ENCODE peak calls at places on chromosome 15, in nine cellular contexts. One of them, this sample, is unnamed.

GRCh38 chr15:33592864-33593263 is 282.1 kb downstream of the RYR3 start:
- DNase-seq in left ventricle myocardium inferior: no peak
- DNase-seq in BE2C: no peak
- DNase-seq in adrenal gland: no peak
- DNase-seq in epithelial cell of esophagus: no peak
- DNase-seq in foreskin keratinocyte: no peak
- DNase-seq in AG09309: no peak
- DNase-seq in epithelial cell of proximal tubule: no peak
- DNase-seq in fibroblast of mammary gland: no peak
- DNase-seq in this sample: no peak

GRCh38 chr15:31279221-31280036 is 47.2 kb upstream of the KLF13 start:
- DNase-seq in left ventricle myocardium inferior: no peak
- DNase-seq in BE2C: no peak
- DNase-seq in adrenal gland: no peak
- DNase-seq in epithelial cell of esophagus: peak; percentile 13
- DNase-seq in foreskin keratinocyte: no peak
- DNase-seq in AG09309: no peak
- DNase-seq in epithelial cell of proximal tubule: no peak
- DNase-seq in fibroblast of mammary gland: no peak
- DNase-seq in this sample: no peak

GRCh38 chr15:29103825-29104565 is 165.6 kb downstream of the NSMCE3 start:
- DNase-seq in left ventricle myocardium inferior: peak; percentile 68
- DNase-seq in BE2C: peak; percentile 90
- DNase-seq in adrenal gland: peak; percentile 60
- DNase-seq in epithelial cell of esophagus: peak; percentile 70
- DNase-seq in foreskin keratinocyte: no peak
- DNase-seq in AG09309: peak; percentile 7
- DNase-seq in epithelial cell of proximal tubule: no peak
- DNase-seq in fibroblast of mammary gland: peak; percentile 70
- DNase-seq in this sample: peak; percentile 93

GRCh38 chr15:53739187-53739586 is 20.3 kb downstream of the WDR72 start:
- DNase-seq in left ventricle myocardium inferior: no peak
- DNase-seq in BE2C: no peak
- DNase-seq in adrenal gland: no peak
- DNase-seq in epithelial cell of esophagus: no peak
- DNase-seq in foreskin keratinocyte: no peak
- DNase-seq in AG09309: no peak
- DNase-seq in epithelial cell of proximal tubule: no peak
- DNase-seq in fibroblast of mammary gland: no peak
- DNase-seq in this sample: no peak

GRCh38 chr15:40349163-40349562 is 1.7 kb upstream of the PHGR1 start:
- DNase-seq in left ventricle myocardium inferior: no peak
- DNase-seq in BE2C: no peak
- DNase-seq in adrenal gland: no peak
- DNase-seq in epithelial cell of esophagus: no peak
- DNase-seq in foreskin keratinocyte: no peak
- DNase-seq in AG09309: no peak
- DNase-seq in epithelial cell of proximal tubule: no peak
- DNase-seq in fibroblast of mammary gland: no peak
- DNase-seq in this sample: no peak

GRCh38 chr15:57090460-57090859 is 172.0 kb downstream of the TCF12 start:
- DNase-seq in left ventricle myocardium inferior: no peak
- DNase-seq in BE2C: peak; percentile 72
- DNase-seq in adrenal gland: no peak
- DNase-seq in epithelial cell of esophagus: no peak
- DNase-seq in foreskin keratinocyte: no peak
- DNase-seq in AG09309: no peak
- DNase-seq in epithelial cell of proximal tubule: no peak
- DNase-seq in fibroblast of mammary gland: peak; percentile 20
- DNase-seq in this sample: no peak

GRCh38 chr15:55289011-55289572 is 521 bp downstream of the RAB27A start:
- DNase-seq in left ventricle myocardium inferior: peak; percentile 18
- DNase-seq in BE2C: peak; percentile 25
- DNase-seq in adrenal gland: peak; percentile 66
- DNase-seq in epithelial cell of esophagus: peak; percentile 53
- DNase-seq in foreskin keratinocyte: no peak
- DNase-seq in AG09309: no peak
- DNase-seq in epithelial cell of proximal tubule: no peak
- DNase-seq in fibroblast of mammary gland: peak; percentile 54
- DNase-seq in this sample: peak; percentile 5

GRCh38 chr15:75554717-75555116 is 24.4 kb downstream of the PTPN9 start:
- DNase-seq in left ventricle myocardium inferior: no peak
- DNase-seq in BE2C: no peak
- DNase-seq in adrenal gland: no peak
- DNase-seq in epithelial cell of esophagus: peak; percentile 57
- DNase-seq in foreskin keratinocyte: no peak
- DNase-seq in AG09309: no peak
- DNase-seq in epithelial cell of proximal tubule: no peak
- DNase-seq in fibroblast of mammary gland: peak; percentile 85
- DNase-seq in this sample: no peak

GRCh38 chr15:51088585-51088984 is 6.1 kb downstream of the TNFAIP8L3 start:
- DNase-seq in left ventricle myocardium inferior: no peak
- DNase-seq in BE2C: no peak
- DNase-seq in adrenal gland: no peak
- DNase-seq in epithelial cell of esophagus: no peak
- DNase-seq in foreskin keratinocyte: no peak
- DNase-seq in AG09309: no peak
- DNase-seq in epithelial cell of proximal tubule: no peak
- DNase-seq in fibroblast of mammary gland: no peak
- DNase-seq in this sample: no peak

GRCh38 chr15:50181206-50181982 is 602 bp upstream of the SLC27A2 start:
- DNase-seq in left ventricle myocardium inferior: no peak
- DNase-seq in BE2C: no peak
- DNase-seq in adrenal gland: no peak
- DNase-seq in epithelial cell of esophagus: no peak
- DNase-seq in foreskin keratinocyte: no peak
- DNase-seq in AG09309: no peak
- DNase-seq in epithelial cell of proximal tubule: no peak
- DNase-seq in fibroblast of mammary gland: no peak
- DNase-seq in this sample: no peak

GRCh38 chr15:74777769-74778598 is 3.9 kb upstream of the CSK start:
- DNase-seq in left ventricle myocardium inferior: no peak
- DNase-seq in BE2C: no peak
- DNase-seq in adrenal gland: no peak
- DNase-seq in epithelial cell of esophagus: no peak
- DNase-seq in foreskin keratinocyte: no peak
- DNase-seq in AG09309: no peak
- DNase-seq in epithelial cell of proximal tubule: no peak
- DNase-seq in fibroblast of mammary gland: no peak
- DNase-seq in this sample: no peak

GRCh38 chr15:42160110-42160509 is 3.7 kb upstream of the PLA2G4F start:
- DNase-seq in left ventricle myocardium inferior: no peak
- DNase-seq in BE2C: no peak
- DNase-seq in adrenal gland: no peak
- DNase-seq in epithelial cell of esophagus: no peak
- DNase-seq in foreskin keratinocyte: no peak
- DNase-seq in AG09309: no peak
- DNase-seq in epithelial cell of proximal tubule: no peak
- DNase-seq in fibroblast of mammary gland: no peak
- DNase-seq in this sample: no peak

GRCh38 chr15:70328137-70329115 is 230.7 kb upstream of the TLE3 start:
- DNase-seq in left ventricle myocardium inferior: peak; percentile 49
- DNase-seq in BE2C: no peak
- DNase-seq in adrenal gland: no peak
- DNase-seq in epithelial cell of esophagus: no peak
- DNase-seq in foreskin keratinocyte: no peak
- DNase-seq in AG09309: no peak
- DNase-seq in epithelial cell of proximal tubule: no peak
- DNase-seq in fibroblast of mammary gland: peak; percentile 84
- DNase-seq in this sample: no peak
- TF ChIP-seq CTCF in left ventricle myocardium inferior: no peak
- TF ChIP-seq CTCF in BE2C: no peak
- TF ChIP-seq CTCF in adrenal gland: no peak
- TF ChIP-seq CTCF in epithelial cell of esophagus: no peak
- TF ChIP-seq CTCF in foreskin keratinocyte: no peak
- TF ChIP-seq CTCF in AG09309: no peak
- TF ChIP-seq CTCF in epithelial cell of proximal tubule: no peak
- TF ChIP-seq CTCF in fibroblast of mammary gland: no peak
- TF ChIP-seq CTCF in this sample: no peak

DNA sequence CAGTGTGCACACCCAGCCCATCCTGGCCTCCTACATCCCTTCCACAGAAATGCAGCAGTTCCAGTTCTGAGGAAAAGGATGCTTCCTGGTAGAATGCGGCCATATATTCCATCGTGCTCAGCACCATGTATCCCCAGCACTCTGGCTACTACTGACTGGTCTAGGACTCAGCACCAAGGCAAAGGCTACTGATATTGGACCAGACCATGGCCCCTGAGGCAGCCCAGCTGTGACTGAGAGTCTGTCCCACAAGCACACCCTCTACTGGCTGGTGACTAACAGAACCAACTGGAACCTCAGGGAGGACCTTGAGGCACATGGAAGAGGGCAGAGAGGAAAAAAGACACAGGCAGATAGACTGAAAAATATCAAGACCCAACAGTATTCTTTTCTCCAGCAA is 30.0 kb downstream of the TARS3 start:
- DNase-seq in left ventricle myocardium inferior: no peak
- DNase-seq in BE2C: no peak
- DNase-seq in adrenal gland: no peak
- DNase-seq in epithelial cell of esophagus: peak; percentile 46
- DNase-seq in foreskin keratinocyte: no peak
- DNase-seq in AG09309: no peak
- DNase-seq in epithelial cell of proximal tubule: no peak
- DNase-seq in fibroblast of mammary gland: no peak
- DNase-seq in this sample: no peak
- TF ChIP-seq CTCF in left ventricle myocardium inferior: no peak
- TF ChIP-seq CTCF in BE2C: peak; percentile 20
- TF ChIP-seq CTCF in adrenal gland: no peak
- TF ChIP-seq CTCF in epithelial cell of esophagus: peak; percentile 16
- TF ChIP-seq CTCF in foreskin keratinocyte: peak; percentile 31
- TF ChIP-seq CTCF in AG09309: no peak
- TF ChIP-seq CTCF in epithelial cell of proximal tubule: peak; percentile 19
- TF ChIP-seq CTCF in fibroblast of mammary gland: no peak
- TF ChIP-seq CTCF in this sample: no peak

GRCh38 chr15:78311292-78311691 is 11.9 kb upstream of the SKIC8 start:
- DNase-seq in left ventricle myocardium inferior: no peak
- DNase-seq in BE2C: no peak
- DNase-seq in adrenal gland: no peak
- DNase-seq in epithelial cell of esophagus: no peak
- DNase-seq in foreskin keratinocyte: no peak
- DNase-seq in AG09309: no peak
- DNase-seq in epithelial cell of proximal tubule: no peak
- DNase-seq in fibroblast of mammary gland: no peak
- DNase-seq in this sample: no peak

GRCh38 chr15:78312956-78313355 is 13.5 kb upstream of the SKIC8 start:
- DNase-seq in left ventricle myocardium inferior: no peak
- DNase-seq in BE2C: no peak
- DNase-seq in adrenal gland: no peak
- DNase-seq in epithelial cell of esophagus: no peak
- DNase-seq in foreskin keratinocyte: no peak
- DNase-seq in AG09309: no peak
- DNase-seq in epithelial cell of proximal tubule: no peak
- DNase-seq in fibroblast of mammary gland: no peak
- DNase-seq in this sample: no peak

GRCh38 chr15:78314181-78314581 is 14.8 kb upstream of the SKIC8 start:
- DNase-seq in left ventricle myocardium inferior: no peak
- DNase-seq in BE2C: no peak
- DNase-seq in adrenal gland: no peak
- DNase-seq in epithelial cell of esophagus: no peak
- DNase-seq in foreskin keratinocyte: no peak
- DNase-seq in AG09309: no peak
- DNase-seq in epithelial cell of proximal tubule: no peak
- DNase-seq in fibroblast of mammary gland: no peak
- DNase-seq in this sample: no peak

GRCh38 chr15:78312551-78312950 is 13.1 kb upstream of the SKIC8 start:
- DNase-seq in left ventricle myocardium inferior: no peak
- DNase-seq in BE2C: no peak
- DNase-seq in adrenal gland: no peak
- DNase-seq in epithelial cell of esophagus: no peak
- DNase-seq in foreskin keratinocyte: no peak
- DNase-seq in AG09309: no peak
- DNase-seq in epithelial cell of proximal tubule: no peak
- DNase-seq in fibroblast of mammary gland: no peak
- DNase-seq in this sample: no peak

GRCh38 chr15:78313383-78313782 is 14.0 kb upstream of the SKIC8 start:
- DNase-seq in left ventricle myocardium inferior: no peak
- DNase-seq in BE2C: no peak
- DNase-seq in adrenal gland: no peak
- DNase-seq in epithelial cell of esophagus: no peak
- DNase-seq in foreskin keratinocyte: no peak
- DNase-seq in AG09309: no peak
- DNase-seq in epithelial cell of proximal tubule: no peak
- DNase-seq in fibroblast of mammary gland: no peak
- DNase-seq in this sample: no peak
- TF ChIP-seq CTCF in left ventricle myocardium inferior: no peak
- TF ChIP-seq CTCF in BE2C: no peak
- TF ChIP-seq CTCF in adrenal gland: no peak
- TF ChIP-seq CTCF in epithelial cell of esophagus: no peak
- TF ChIP-seq CTCF in foreskin keratinocyte: no peak
- TF ChIP-seq CTCF in AG09309: no peak
- TF ChIP-seq CTCF in epithelial cell of proximal tubule: no peak
- TF ChIP-seq CTCF in fibroblast of mammary gland: no peak
- TF ChIP-seq CTCF in this sample: no peak

GRCh38 chr15:87715252-87715651 is 541.3 kb downstream of the NTRK3 start:
- DNase-seq in left ventricle myocardium inferior: no peak
- DNase-seq in BE2C: no peak
- DNase-seq in adrenal gland: no peak
- DNase-seq in epithelial cell of esophagus: no peak
- DNase-seq in foreskin keratinocyte: no peak
- DNase-seq in AG09309: no peak
- DNase-seq in epithelial cell of proximal tubule: no peak
- DNase-seq in fibroblast of mammary gland: no peak
- DNase-seq in this sample: no peak

GRCh38 chr15:87720235-87720634 is 536.3 kb downstream of the NTRK3 start:
- DNase-seq in left ventricle myocardium inferior: no peak
- DNase-seq in BE2C: no peak
- DNase-seq in adrenal gland: no peak
- DNase-seq in epithelial cell of esophagus: no peak
- DNase-seq in foreskin keratinocyte: no peak
- DNase-seq in AG09309: no peak
- DNase-seq in epithelial cell of proximal tubule: no peak
- DNase-seq in fibroblast of mammary gland: no peak
- DNase-seq in this sample: no peak

GRCh38 chr15:87712211-87712610 is 544.3 kb downstream of the NTRK3 start:
- DNase-seq in left ventricle myocardium inferior: no peak
- DNase-seq in BE2C: peak; percentile 32
- DNase-seq in adrenal gland: no peak
- DNase-seq in epithelial cell of esophagus: no peak
- DNase-seq in foreskin keratinocyte: no peak
- DNase-seq in AG09309: no peak
- DNase-seq in epithelial cell of proximal tubule: no peak
- DNase-seq in fibroblast of mammary gland: no peak
- DNase-seq in this sample: no peak

GRCh38 chr15:87713405-87713995 is 543.0 kb downstream of the NTRK3 start:
- DNase-seq in left ventricle myocardium inferior: no peak
- DNase-seq in BE2C: no peak
- DNase-seq in adrenal gland: no peak
- DNase-seq in epithelial cell of esophagus: no peak
- DNase-seq in foreskin keratinocyte: no peak
- DNase-seq in AG09309: no peak
- DNase-seq in epithelial cell of proximal tubule: no peak
- DNase-seq in fibroblast of mammary gland: no peak
- DNase-seq in this sample: no peak

DNA sequence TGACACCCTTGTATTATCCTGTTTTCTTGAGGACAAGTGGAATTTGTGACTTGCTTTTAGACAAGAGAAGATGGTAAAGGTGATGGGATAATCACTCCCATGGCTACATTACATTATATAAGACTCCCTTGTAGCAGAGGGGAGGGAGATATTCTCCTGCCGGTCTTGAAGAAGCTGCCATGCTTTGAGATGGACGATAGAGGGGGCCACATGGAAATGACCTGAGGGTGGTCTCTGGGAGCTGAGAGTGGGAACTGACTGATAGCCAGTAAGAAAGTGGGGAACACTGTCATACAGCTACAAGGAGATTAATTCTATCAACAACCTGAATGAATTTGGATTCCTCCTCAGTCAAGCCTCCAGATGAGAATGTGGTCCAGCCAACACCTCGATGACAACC is 540.1 kb downstream of the NTRK3 start:
- DNase-seq in left ventricle myocardium inferior: no peak
- DNase-seq in BE2C: no peak
- DNase-seq in adrenal gland: no peak
- DNase-seq in epithelial cell of esophagus: no peak
- DNase-seq in foreskin keratinocyte: no peak
- DNase-seq in AG09309: no peak
- DNase-seq in epithelial cell of proximal tubule: no peak
- DNase-seq in fibroblast of mammary gland: no peak
- DNase-seq in this sample: no peak
- TF ChIP-seq CTCF in left ventricle myocardium inferior: no peak
- TF ChIP-seq CTCF in BE2C: no peak
- TF ChIP-seq CTCF in adrenal gland: no peak
- TF ChIP-seq CTCF in epithelial cell of esophagus: no peak
- TF ChIP-seq CTCF in foreskin keratinocyte: no peak
- TF ChIP-seq CTCF in AG09309: no peak
- TF ChIP-seq CTCF in epithelial cell of proximal tubule: no peak
- TF ChIP-seq CTCF in fibroblast of mammary gland: no peak
- TF ChIP-seq CTCF in this sample: peak; percentile 26